ENCODE peak calls at places on chromosomes 4 and X, in seven cellular contexts. F is heart left ventricle, W is SK-N-SH, U is fibroblast of mammary gland, H is dorsolateral prefrontal cortex, L is HFF-Myc, Z is adrenal gland. R is an unnamed sample.

GRCh38 chr4:184795214-184795844 is 30.4 kb downstream of the ACSL1 start:
- DNase-seq in H (no peak), F (no peak), L (no peak), U (no peak), W (no peak), Z (no peak), R (no peak)

GRCh38 chr4:165199722-165200121 is 7.6 kb upstream of the KLHL2 start:
- DNase-seq in U (no peak), F (no peak), W (no peak), Z (no peak), H (no peak), L (no peak), R (no peak)

GRCh38 chr4:99394913-99395312 is 40.2 kb downstream of the ADH7 start:
- DNase-seq in Z (no peak), U (peak; percentile 51), L (no peak), W (no peak), F (no peak), H (no peak), R (no peak)

GRCh38 chrX:133171962-133172708 is 46.0 kb downstream of the TFDP3 start:
- DNase-seq in W (peak; percentile 24), U (peak; percentile 9), L (no peak), F (no peak), Z (no peak), H (no peak), R (no peak)

GRCh38 chr4:1870328-1870577 is 940 bp upstream of the NSD2 start:
- DNase-seq in F (peak; percentile 90), W (peak; percentile 86), H (peak; percentile 69), U (peak; percentile 65), Z (peak; percentile 85), L (no peak), R (peak; percentile 72)

GRCh38 chrX:15336023-15336413 is 695 bp upstream of the PIGA start:
- DNase-seq in Z (peak; percentile 37), H (no peak), W (peak; percentile 44), F (no peak), U (peak; percentile 71), L (peak; percentile 7), R (no peak)

GRCh38 chrX:39936886-39937770 is 160.6 kb downstream of the BCOR start:
- DNase-seq in L (no peak), H (no peak), Z (no peak), F (no peak), W (no peak), U (no peak), R (no peak)

GRCh38 chrX:47585273-47585672 is 3.0 kb downstream of the TIMP1 start:
- DNase-seq in F (no peak), Z (no peak), W (no peak), U (no peak), H (no peak), L (no peak), R (no peak)

GRCh38 chr4:150581611-150582010 is 340 bp upstream of the MAB21L2 start:
- DNase-seq in W (peak; percentile 70), U (no peak), F (no peak), Z (no peak), H (no peak), L (no peak), R (peak; percentile 50)

GRCh38 chr4:175705407-175705806 is 106.7 kb downstream of the GPM6A start:
- DNase-seq in W (peak; percentile 11), U (peak; percentile 1), Z (no peak), F (peak; percentile 21), L (no peak), H (peak; percentile 80), R (peak; percentile 39)

GRCh38 chr4:153234923-153235322 is 30.7 kb downstream of the TRIM2 start:
- DNase-seq in F (no peak), Z (no peak), U (peak; percentile 80), H (no peak), L (peak; percentile 73), W (no peak), R (no peak)

GRCh38 chr4:151117371-151117962 is 18.0 kb downstream of the RPS3A start:
- DNase-seq in H (no peak), U (peak; percentile 76), F (peak; percentile 48), L (peak; percentile 45), W (peak; percentile 65), Z (peak; percentile 65), R (peak; percentile 67)

GRCh38 chr4:187387709-187388108 is 607.9 kb upstream of the ZFP42 start:
- DNase-seq in L (no peak), F (no peak), U (no peak), W (no peak), H (no peak), Z (no peak), R (no peak)

GRCh38 chr4:180041576-180041975 is 2201.6 kb upstream of the TENM3 start:
- DNase-seq in Z (no peak), U (no peak), H (no peak), L (no peak), W (no peak), F (no peak), R (no peak)

GRCh38 chrX:87578978-87579377 is 61.4 kb downstream of the KLHL4 start:
- DNase-seq in H (no peak), Z (no peak), L (no peak), U (peak; percentile 5), W (no peak), F (no peak), R (no peak)

GRCh38 chr4:23819041-23819511 is 70.8 kb downstream of the PPARGC1A start:
- DNase-seq in L (no peak), U (peak; percentile 35), Z (no peak), F (peak; percentile 26), H (no peak), W (no peak), R (no peak)

GRCh38 chr4:143531368-143531767 is 17.9 kb downstream of the SMARCA5 start:
- DNase-seq in W (peak; percentile 3), L (no peak), H (no peak), Z (no peak), F (no peak), U (peak; percentile 16), R (no peak)

DNA sequence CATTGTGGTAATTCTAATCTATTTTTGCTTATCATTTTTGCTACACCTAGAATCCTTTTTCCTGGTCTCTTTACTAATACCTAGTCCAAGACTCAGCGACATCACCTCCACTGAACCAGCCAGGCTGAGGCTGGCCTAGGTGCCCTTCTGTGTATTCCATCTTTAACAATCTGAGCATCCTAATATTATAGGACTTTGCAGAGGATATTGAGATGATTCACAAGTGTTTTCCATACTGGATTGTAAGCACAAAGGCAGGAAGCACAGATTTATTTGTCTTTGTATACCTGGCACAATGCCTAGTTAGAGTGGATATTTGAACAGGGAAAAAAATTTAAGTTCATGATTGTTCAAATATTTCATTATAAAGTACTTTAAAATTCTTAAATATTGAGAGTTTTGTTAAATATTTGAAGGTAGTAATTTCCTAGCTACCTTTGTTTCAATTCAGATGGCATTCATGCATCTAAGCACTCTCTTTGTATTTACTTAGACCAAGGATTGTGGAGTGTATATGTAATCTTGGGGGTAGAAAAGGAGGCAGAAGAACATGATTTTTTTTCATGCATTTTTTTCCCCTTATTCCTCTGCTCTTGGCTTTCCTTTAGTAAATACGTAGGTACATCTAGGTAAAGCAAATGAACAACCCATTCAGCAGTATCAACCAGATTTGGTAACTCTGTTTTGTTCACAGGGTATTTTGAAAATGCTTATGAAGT is 18.4 kb downstream of the SMARCA5 start:
- DNase-seq in L (no peak), U (no peak), F (no peak), W (no peak), Z (no peak), H (no peak), R (no peak)
- TF ChIP-seq CTCF in L (no peak), U (no peak), F (peak; percentile 2), W (no peak), Z (no peak), H (no peak), R (no peak)

DNA sequence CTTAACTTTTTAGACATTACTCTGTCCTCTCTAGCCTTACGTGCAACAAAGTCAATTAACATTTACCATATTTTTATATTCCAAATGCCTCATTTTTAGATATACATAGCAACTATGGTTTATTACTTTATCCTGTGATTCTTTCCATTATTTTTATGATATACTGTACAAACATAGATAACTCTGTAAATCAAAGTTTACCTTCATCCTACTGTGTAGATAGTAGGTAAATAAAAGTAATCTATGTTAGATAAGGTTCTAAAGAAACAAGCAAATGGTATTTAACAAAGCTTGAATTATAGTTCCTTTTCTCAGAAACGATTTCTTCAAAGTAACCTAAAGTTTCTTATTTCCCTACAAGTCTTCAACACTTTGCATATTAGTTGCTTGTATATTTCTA is 350.0 kb downstream of the GALNTL6 start:
- DNase-seq in L (no peak), H (no peak), W (no peak), F (no peak), Z (no peak), U (no peak), R (no peak)
- TF ChIP-seq CTCF in L (no peak), H (no peak), W (no peak), F (no peak), Z (no peak), U (no peak), R (no peak)

DNA sequence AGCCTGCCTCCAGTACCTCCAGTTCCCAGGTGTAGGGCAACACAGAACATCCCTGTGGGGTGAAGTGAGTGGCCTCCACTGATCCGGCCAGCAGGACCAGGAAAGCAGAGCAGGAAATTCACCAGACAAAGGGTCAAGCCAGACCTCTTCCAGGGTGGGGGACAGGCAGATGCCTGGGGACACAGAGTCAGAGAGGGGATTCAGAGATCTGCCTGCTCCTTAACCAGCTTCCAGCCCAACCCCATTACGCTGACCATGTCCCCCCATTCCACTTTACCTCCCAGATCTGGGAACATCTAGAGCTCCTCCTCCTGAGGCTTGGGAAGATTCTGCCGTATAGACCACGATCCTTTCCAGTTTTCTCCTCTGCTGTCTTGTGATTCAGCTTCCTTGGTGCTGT is 72.9 kb upstream of the MTM1 start:
- DNase-seq in W (no peak), H (no peak), L (no peak), U (no peak), Z (no peak), F (no peak), R (no peak)
- TF ChIP-seq CTCF in W (no peak), H (no peak), L (no peak), U (no peak), Z (no peak), F (no peak), R (no peak)

GRCh38 chr4:182320580-182320979 is 77.4 kb downstream of the TENM3 start:
- DNase-seq in Z (no peak), F (no peak), W (no peak), H (no peak), L (no peak), U (no peak), R (no peak)

GRCh38 chr4:182325848-182326255 is 82.7 kb downstream of the TENM3 start:
- DNase-seq in W (no peak), U (no peak), H (no peak), F (peak; percentile 44), Z (no peak), L (no peak), R (no peak)

GRCh38 chr4:182325397-182325796 is 82.2 kb downstream of the TENM3 start:
- DNase-seq in H (no peak), W (no peak), Z (no peak), L (no peak), F (no peak), U (no peak), R (no peak)

GRCh38 chr4:182320092-182320491 is 76.9 kb downstream of the TENM3 start:
- DNase-seq in W (no peak), Z (no peak), U (no peak), L (no peak), F (no peak), H (no peak), R (no peak)

DNA sequence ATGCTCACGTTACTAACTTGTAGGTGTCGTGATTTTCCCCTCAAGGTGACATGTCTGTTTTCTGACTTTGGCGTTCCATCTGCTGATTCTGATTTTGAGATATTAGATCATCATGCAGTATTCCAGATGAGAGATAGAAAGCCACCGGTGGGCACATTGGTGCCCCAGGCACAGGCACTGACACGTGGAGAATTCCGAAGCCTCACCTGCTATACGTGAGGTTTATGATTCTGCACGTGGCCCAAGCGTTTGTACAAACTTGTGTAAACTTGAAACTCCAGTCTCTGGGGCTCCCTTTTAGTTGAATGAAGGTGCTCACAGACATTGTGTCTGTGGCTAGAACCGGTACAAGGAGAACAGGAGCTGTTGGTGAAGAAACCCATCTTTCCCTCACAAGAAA is 81.1 kb downstream of the TENM3 start:
- DNase-seq in H (no peak), Z (no peak), L (no peak), W (no peak), U (no peak), F (no peak), R (no peak)
- TF ChIP-seq CTCF in H (no peak), Z (no peak), L (no peak), W (no peak), U (no peak), F (no peak), R (no peak)

R was measured in neural crest cell.